ENCODE peak calls at places on chromosomes 11 and 22, in nine cellular contexts. D is SK-N-MC, C is sigmoid colon, L is H1, M is SK-N-SH, U is transverse colon, W is GM23338, O is breast epithelium, H is esophagus muscularis mucosa. Q is an unnamed sample.

GRCh38 chr22:39177791-39178190 is 25.3 kb upstream of the CBX7 start:
- DNase-seq in D (no peak), C (no peak), L (no peak), M (no peak), U (no peak), W (no peak), O (peak; percentile 17), H (no peak), Q (no peak)

GRCh38 chr11:12761029-12761428 is 86.8 kb downstream of the TEAD1 start:
- DNase-seq in D (no peak), C (no peak), L (no peak), M (no peak), U (no peak), W (no peak), O (no peak), H (no peak), Q (no peak)

GRCh38 chr11:64083681-64084080 is 48.0 kb downstream of the FLRT1 start:
- DNase-seq in D (no peak), C (no peak), L (no peak), M (no peak), U (no peak), W (no peak), O (no peak), H (no peak), Q (no peak)

GRCh38 chr11:79616392-79616831 is 175.6 kb upstream of the TENM4 start:
- DNase-seq in D (no peak), C (no peak), L (no peak), M (no peak), U (no peak), W (no peak), O (no peak), H (no peak), Q (no peak)

GRCh38 chr11:27331984-27332383 is 31.0 kb downstream of the CCDC34 start:
- DNase-seq in D (no peak), C (no peak), L (no peak), M (no peak), U (no peak), W (no peak), O (no peak), H (no peak), Q (no peak)

GRCh38 chr11:100777118-100777517 is 90.0 kb downstream of the ARHGAP42 start:
- DNase-seq in D (no peak), C (no peak), L (no peak), M (no peak), U (peak; percentile 44), W (no peak), O (no peak), H (no peak), Q (no peak)

GRCh38 chr22:22538226-22538989 is 18.3 kb upstream of the ZNF280A start:
- DNase-seq in D (no peak), C (no peak), L (no peak), M (no peak), U (no peak), W (no peak), O (no peak), H (no peak), Q (no peak)

GRCh38 chr11:122731500-122731913 is 76.0 kb downstream of the UBASH3B start:
- DNase-seq in D (no peak), C (no peak), L (no peak), M (no peak), U (no peak), W (no peak), O (no peak), H (no peak), Q (no peak)

GRCh38 chr22:17258015-17258827 is 39.0 kb upstream of the ADA2 start:
- DNase-seq in D (peak; percentile 28), C (peak; percentile 83), L (peak; percentile 74), M (peak; percentile 61), U (peak; percentile 84), W (peak; percentile 87), O (peak; percentile 49), H (no peak), Q (peak; percentile 74)

GRCh38 chr11:8768625-8769333 is 86.2 kb downstream of the RPL27A start:
- DNase-seq in D (no peak), C (no peak), L (no peak), M (no peak), U (no peak), W (no peak), O (no peak), H (no peak), Q (no peak)

GRCh38 chr11:57312511-57313021 is 12.2 kb downstream of the TNKS1BP1 start:
- DNase-seq in D (no peak), C (peak; percentile 76), L (no peak), M (no peak), U (no peak), W (no peak), O (no peak), H (no peak), Q (no peak)

GRCh38 chr11:118827118-118827517 is 36.2 kb upstream of the DDX6 start:
- DNase-seq in D (no peak), C (no peak), L (no peak), M (no peak), U (peak; percentile 62), W (no peak), O (no peak), H (no peak), Q (no peak)
- TF ChIP-seq POLR2AphosphoS5 in D (no peak), C (no peak), L (no peak), M (no peak), U (peak; percentile 39), W (no peak), O (no peak), H (no peak), Q (no peak)

DNA sequence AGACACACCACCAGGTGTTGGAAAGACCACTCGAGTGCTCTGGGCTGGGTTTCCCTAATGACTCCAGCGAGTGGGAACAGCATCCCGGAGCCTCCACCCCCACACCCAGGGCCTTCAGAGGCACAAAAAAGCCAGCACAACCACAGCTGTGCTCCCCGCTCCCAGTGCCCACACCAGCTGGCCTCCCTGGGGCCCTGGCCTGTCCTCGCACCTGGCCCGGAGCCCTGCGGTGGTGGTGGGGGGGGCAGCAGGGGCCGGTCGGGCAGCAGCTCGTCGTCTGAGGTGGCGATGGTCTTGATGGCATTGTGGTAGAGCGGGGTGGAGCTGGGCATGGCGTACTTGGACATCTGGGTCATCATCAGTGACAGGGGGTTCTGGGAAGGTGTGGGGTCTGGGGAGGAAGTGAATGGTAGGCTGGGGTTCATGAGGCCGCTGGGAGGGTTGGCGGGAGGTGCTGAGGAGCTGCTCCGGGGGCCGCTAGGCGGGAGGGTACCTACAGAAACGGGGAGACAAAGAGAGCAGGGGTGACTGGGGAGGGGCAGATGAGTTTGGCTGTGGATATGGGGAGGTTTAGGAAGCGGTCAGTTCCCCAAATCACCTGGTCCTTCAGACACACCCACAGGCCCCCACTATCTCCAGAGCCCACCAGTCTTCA is 16.1 kb downstream of the CXCR5 start:
- DNase-seq in D (no peak), C (peak; percentile 61), L (no peak), M (no peak), U (no peak), W (no peak), O (no peak), H (no peak), Q (no peak)
- H3K36me3 ChIP-seq in D (peaks cover 27% of the 10 kb centered on the region), C (peaks cover 61% of the 10 kb centered on the region), L (peaks cover 14% of the 10 kb centered on the region), M (peaks cover 46% of the 10 kb centered on the region), U (peaks cover 29% of the 10 kb centered on the region), W (peaks cover 11% of the 10 kb centered on the region), O (peaks cover 13% of the 10 kb centered on the region), H (peaks cover 43% of the 10 kb centered on the region), Q (peaks cover 33% of the 10 kb centered on the region)

GRCh38 chr11:2471804-2472096 is 26.9 kb downstream of the KCNQ1 start:
- DNase-seq in D (no peak), C (no peak), L (no peak), M (no peak), U (no peak), W (no peak), O (no peak), H (no peak), Q (no peak)

GRCh38 chr11:2475151-2475918 is 30.5 kb downstream of the KCNQ1 start:
- DNase-seq in D (no peak), C (no peak), L (no peak), M (no peak), U (no peak), W (no peak), O (no peak), H (peak; percentile 75), Q (no peak)

GRCh38 chr11:2472428-2473186 is 27.8 kb downstream of the KCNQ1 start:
- DNase-seq in D (no peak), C (no peak), L (no peak), M (no peak), U (no peak), W (no peak), O (no peak), H (peak; percentile 55), Q (no peak)

GRCh38 chr11:2473361-2474058 is 28.7 kb downstream of the KCNQ1 start:
- DNase-seq in D (no peak), C (no peak), L (no peak), M (no peak), U (no peak), W (no peak), O (no peak), H (peak; percentile 55), Q (no peak)

DNA sequence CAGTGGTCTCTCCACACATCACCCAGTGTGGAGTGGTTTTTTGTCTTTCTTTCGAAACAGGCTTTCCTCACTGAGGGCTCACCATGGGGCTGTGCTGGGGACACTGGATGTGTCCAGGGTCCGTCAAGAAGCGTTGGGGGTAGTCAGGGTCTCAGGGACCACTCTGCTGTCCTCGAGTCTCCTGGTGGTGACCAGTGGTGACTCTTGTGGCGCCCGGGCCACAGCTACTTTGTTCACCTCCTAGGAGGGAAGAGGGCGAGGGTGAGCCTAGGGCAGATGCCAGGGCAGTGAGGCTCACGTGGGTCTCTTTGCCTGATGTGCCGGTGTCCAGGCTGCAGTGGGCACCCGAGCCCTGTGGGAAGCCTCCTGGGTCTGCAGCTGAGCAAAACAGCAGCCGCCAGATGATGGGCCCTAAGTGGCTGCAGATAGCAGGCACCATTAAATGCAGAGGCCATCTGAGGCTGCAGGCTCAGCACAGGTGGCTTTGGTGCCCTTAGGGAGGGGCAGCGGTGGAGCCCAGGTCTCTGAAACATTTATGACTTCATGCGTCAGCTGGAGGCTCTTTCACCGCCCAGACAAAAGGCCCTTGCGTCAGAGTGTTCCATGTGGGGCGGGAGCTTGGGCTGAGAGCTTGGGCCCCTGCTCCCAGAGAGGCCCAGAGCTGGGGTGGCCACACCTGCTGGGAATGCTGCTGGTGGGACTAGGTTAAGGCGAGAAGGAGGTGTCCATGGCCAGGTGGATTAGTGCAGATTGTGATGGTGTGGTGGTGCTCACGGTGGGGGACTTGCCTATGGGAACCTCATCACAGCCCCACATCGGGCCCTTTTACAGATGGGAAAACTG is 29.5 kb downstream of the KCNQ1 start:
- DNase-seq in D (no peak), C (no peak), L (no peak), M (no peak), U (peak; percentile 75), W (no peak), O (no peak), H (peak; percentile 78), Q (no peak)
- TF ChIP-seq POLR2AphosphoS5 in D (no peak), C (no peak), L (no peak), M (no peak), U (no peak), W (no peak), O (no peak), H (no peak), Q (no peak)

DNA sequence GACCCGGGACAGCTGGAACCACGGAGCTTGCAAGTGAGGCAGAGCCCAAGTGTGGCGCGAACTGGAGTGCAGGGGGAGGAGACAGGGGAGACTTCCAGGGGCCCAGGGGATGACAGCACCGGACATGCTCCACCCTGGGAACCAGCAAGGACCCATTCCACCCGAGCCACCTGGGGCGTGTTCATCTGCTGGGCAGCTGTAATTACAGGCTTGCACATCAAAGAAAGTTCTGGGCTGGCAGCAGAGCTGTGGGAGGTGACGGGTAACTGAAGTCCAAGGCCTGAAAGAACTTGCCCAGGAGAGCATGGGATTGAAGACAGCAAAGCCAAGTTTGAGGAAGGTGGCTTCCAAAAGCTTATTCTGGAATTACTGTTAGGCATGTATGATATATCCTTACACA is 16.3 kb downstream of the CERK start:
- DNase-seq in D (no peak), C (no peak), L (no peak), M (no peak), U (no peak), W (no peak), O (peak; percentile 59), H (no peak), Q (peak; percentile 31)
- H3K36me3 ChIP-seq in D (peaks cover 30% of the 10 kb centered on the region), C (peaks cover 21% of the 10 kb centered on the region), L (peaks cover 5% of the 10 kb centered on the region), M (peaks cover 29% of the 10 kb centered on the region), U (peaks cover 20% of the 10 kb centered on the region), W (no peaks in the 10 kb centered on the region), O (no peaks in the 10 kb centered on the region), H (peaks cover 20% of the 10 kb centered on the region), Q (no peaks in the 10 kb centered on the region)